ENCODE peak calls at places on chromosomes 1 and 21, in five cellular contexts. N is AG09319, M is body of pancreas, O is caudate nucleus, W is AG20443. U is an unnamed sample.

GRCh38 chr1:226708342-226708780 is 30.7 kb downstream of the ITPKB start:
- DNase-seq in N (no peak), M (no peak), O (no peak), W (peak; percentile 81), U (no peak)

GRCh38 chr1:119797137-119797536 is 14.1 kb downstream of the REG4 start:
- DNase-seq in N (no peak), M (no peak), O (no peak), W (no peak), U (no peak)

GRCh38 chr1:228860911-228861829 is 125.9 kb downstream of the RHOU start:
- DNase-seq in N (peak; percentile 40), M (peak; percentile 83), O (no peak), W (peak; percentile 79), U (no peak)

GRCh38 chr1:229843627-229844238 is 217.7 kb downstream of the URB2 start:
- DNase-seq in N (no peak), M (peak; percentile 39), O (no peak), W (no peak), U (no peak)

GRCh38 chr1:21368514-21369289 is 71.2 kb upstream of the NBPF3 start:
- DNase-seq in N (peak; percentile 59), M (peak; percentile 85), O (peak; percentile 37), W (peak; percentile 87), U (peak; percentile 82)

GRCh38 chr1:114023377-114023776 is 44.1 kb downstream of the OLFML3 start:
- DNase-seq in N (no peak), M (no peak), O (no peak), W (no peak), U (peak; percentile 37)

GRCh38 chr21:39120876-39121599 is 62.2 kb downstream of the PSMG1 start:
- DNase-seq in N (no peak), M (no peak), O (no peak), W (no peak), U (no peak)

GRCh38 chr1:1326075-1326605 is 1.5 kb downstream of the CPTP start:
- DNase-seq in N (no peak), M (no peak), O (no peak), W (no peak), U (no peak)

GRCh38 chr1:171963762-171964161 is 122.5 kb downstream of the DNM3 start:
- DNase-seq in N (no peak), M (no peak), O (no peak), W (no peak), U (no peak)

GRCh38 chr1:105210747-105211146 is 1461.0 kb downstream of the AMY1C start:
- DNase-seq in N (no peak), M (no peak), O (no peak), W (no peak), U (no peak)

GRCh38 chr21:29022141-29022540 is 2.3 kb upstream of the USP16 start:
- DNase-seq in N (no peak), M (no peak), O (no peak), W (no peak), U (no peak)

GRCh38 chr1:12342261-12343003 is 112.6 kb downstream of the VPS13D start:
- DNase-seq in N (no peak), M (peak; percentile 17), O (no peak), W (no peak), U (no peak)

GRCh38 chr1:164602480-164603093 is 43.6 kb downstream of the PBX1 start:
- DNase-seq in N (no peak), M (peak; percentile 85), O (peak; percentile 38), W (peak; percentile 68), U (peak; percentile 47)

GRCh38 chr1:201917362-201918033 is 28.8 kb downstream of the SHISA4 start:
- DNase-seq in N (peak; percentile 68), M (no peak), O (no peak), W (peak; percentile 86), U (no peak)

U was measured in retina.